ENCODE peak calls at places on chromosomes 13 and 19, in four cellular contexts. P, W, F and S are unnamed samples.

GRCh38 chr13:103282571-103283450 is 216.6 kb upstream of the SLC10A2 start:
- DNase-seq in F (no peak), W (peak), P (no peak), S (peak)

GRCh38 chr13:49954674-49955455 is 18.7 kb upstream of the SPRYD7 start:
- DNase-seq in F (peak), P (no peak), W (no peak), S (peak)

GRCh38 chr13:49645451-49645850 is 17.1 kb downstream of the ARL11 start:
- DNase-seq in W (no peak), P (no peak), F (no peak), S (no peak)

GRCh38 chr13:109963384-109963783 is 177.0 kb upstream of the IRS2 start:
- DNase-seq in P (no peak), F (no peak), W (no peak), S (no peak)

GRCh38 chr19:54364775-54365257 is at the start of gene LAIR1:
- DNase-seq in P (peak), W (no peak), F (no peak), S (no peak)

GRCh38 chr19:14497347-14497921 is 1.5 kb upstream of the GIPC1 start:
- DNase-seq in W (no peak), P (no peak), F (peak), S (no peak)

GRCh38 chr13:35789335-35790166 is 313.1 kb upstream of the MAB21L1 start:
- DNase-seq in F (peak), P (no peak), W (peak), S (peak)

GRCh38 chr13:66556306-66556705 is 673.8 kb downstream of the PCDH9 start:
- DNase-seq in P (no peak), F (peak), W (peak), S (no peak)

GRCh38 chr19:12261554-12261953 is 33.1 kb downstream of the ZNF44 start:
- DNase-seq in P (no peak), F (no peak), W (no peak), S (no peak)

GRCh38 chr19:20182232-20182785 is 15.3 kb downstream of the ZNF486 start:
- DNase-seq in W (no peak), P (no peak), F (no peak), S (no peak)

GRCh38 chr19:16113727-16114126 is 2.0 kb downstream of the RAB8A start:
- DNase-seq in F (no peak), P (no peak), W (no peak), S (peak)

GRCh38 chr13:82370306-82370705 is 1512.0 kb downstream of the SLITRK1 start:
- DNase-seq in F (no peak), W (peak), P (no peak), S (peak)